ENCODE peak calls at places on chromosome 15, in seven cellular contexts. D is HTR-8/SVneo, C is heart right ventricle, Z is SIG-M5, H is tibial artery, L is T-helper 2 cell, A is WERI-Rb-1. Q is an unnamed sample.

GRCh38 chr15:45618813-45619212 is 16.0 kb upstream of the SQOR start:
- DNase-seq in D (no peak), C (no peak), Z (no peak), H (no peak), L (no peak), A (no peak), Q (no peak)

GRCh38 chr15:77642019-77642418 is 9.3 kb upstream of the LINGO1 start:
- DNase-seq in D (no peak), C (no peak), Z (no peak), H (no peak), L (no peak), A (no peak), Q (no peak)

GRCh38 chr15:29102911-29103824 is 166.5 kb downstream of the NSMCE3 start:
- DNase-seq in D (no peak), C (peak; percentile 48), Z (no peak), H (no peak), L (no peak), A (no peak), Q (no peak)

GRCh38 chr15:68295430-68295829 is 17.9 kb downstream of the FEM1B start:
- DNase-seq in D (no peak), C (no peak), Z (no peak), H (no peak), L (no peak), A (no peak), Q (no peak)

GRCh38 chr15:74776851-74777768 is 4.8 kb upstream of the CSK start:
- DNase-seq in D (no peak), C (no peak), Z (no peak), H (no peak), L (no peak), A (no peak), Q (no peak)

GRCh38 chr15:91055548-91056331 is 33.3 kb upstream of the VPS33B start:
- DNase-seq in D (peak; percentile 70), C (peak; percentile 15), Z (no peak), H (no peak), L (no peak), A (peak; percentile 74), Q (peak; percentile 61)

GRCh38 chr15:100211855-100212850 is 129.6 kb downstream of the ADAMTS17 start:
- DNase-seq in D (no peak), C (no peak), Z (no peak), H (peak; percentile 34), L (no peak), A (no peak), Q (no peak)

GRCh38 chr15:99110093-99110492 is 5.2 kb downstream of the SYNM start:
- DNase-seq in D (no peak), C (no peak), Z (no peak), H (no peak), L (no peak), A (no peak), Q (no peak)

GRCh38 chr15:52653451-52653964 is 25.7 kb downstream of the ATOSA start:
- DNase-seq in D (peak; percentile 32), C (no peak), Z (no peak), H (no peak), L (no peak), A (no peak), Q (no peak)

GRCh38 chr15:60720493-60721231 is 241.7 kb upstream of the ICE2 start:
- DNase-seq in D (no peak), C (no peak), Z (no peak), H (no peak), L (peak; percentile 58), A (no peak), Q (no peak)

GRCh38 chr15:65758242-65758641 is 33.9 kb downstream of the DENND4A start:
- DNase-seq in D (no peak), C (no peak), Z (no peak), H (no peak), L (no peak), A (no peak), Q (no peak)

GRCh38 chr15:91469627-91470567 is 369.8 kb downstream of the SV2B start:
- DNase-seq in D (no peak), C (no peak), Z (no peak), H (no peak), L (peak; percentile 19), A (no peak), Q (no peak)

GRCh38 chr15:57552678-57553334 is 38.9 kb upstream of the MYZAP start:
- DNase-seq in D (no peak), C (no peak), Z (no peak), H (no peak), L (no peak), A (no peak), Q (no peak)

GRCh38 chr15:100114100-100114499 is 227.7 kb downstream of the ADAMTS17 start:
- DNase-seq in D (peak; percentile 49), C (peak; percentile 50), Z (no peak), H (peak; percentile 90), L (no peak), A (no peak), Q (peak; percentile 92)

GRCh38 chr15:97867870-97868269 is 92.6 kb upstream of the ARRDC4 start:
- DNase-seq in D (no peak), C (no peak), Z (no peak), H (no peak), L (no peak), A (no peak), Q (no peak)

GRCh38 chr15:63973212-63974009 is 72.9 kb downstream of the DAPK2 start:
- DNase-seq in D (no peak), C (no peak), Z (no peak), H (no peak), L (no peak), A (no peak), Q (peak; percentile 16)

GRCh38 chr15:55764398-55764797 is 21.4 kb upstream of the PRTG start:
- DNase-seq in D (no peak), C (no peak), Z (no peak), H (no peak), L (no peak), A (no peak), Q (no peak)

GRCh38 chr15:49490963-49491362 is 67.9 kb downstream of the FGF7 start:
- DNase-seq in D (no peak), C (no peak), Z (no peak), H (no peak), L (no peak), A (no peak), Q (no peak)

GRCh38 chr15:69253156-69253555 is 45.6 kb upstream of the PAQR5 start:
- DNase-seq in D (peak; percentile 60), C (peak; percentile 12), Z (no peak), H (no peak), L (no peak), A (no peak), Q (no peak)

GRCh38 chr15:58165661-58166060 is 27.5 kb downstream of the AQP9 start:
- DNase-seq in D (no peak), C (peak; percentile 34), Z (no peak), H (no peak), L (no peak), A (no peak), Q (no peak)

GRCh38 chr15:73727330-73728018 is 25.7 kb downstream of the INSYN1 start:
- DNase-seq in D (no peak), C (no peak), Z (no peak), H (no peak), L (no peak), A (no peak), Q (no peak)

GRCh38 chr15:43299411-43299810 is 31.0 kb downstream of the LCMT2 start:
- DNase-seq in D (no peak), C (no peak), Z (no peak), H (no peak), L (no peak), A (no peak), Q (no peak)

GRCh38 chr15:87916208-87916607 is 340.3 kb downstream of the NTRK3 start:
- DNase-seq in D (no peak), C (no peak), Z (no peak), H (no peak), L (no peak), A (no peak), Q (no peak)

GRCh38 chr15:58669108-58669507 is 80.4 kb downstream of the ADAM10 start:
- DNase-seq in D (no peak), C (no peak), Z (no peak), H (no peak), L (no peak), A (no peak), Q (no peak)

GRCh38 chr15:95247068-95247984 is 1016.0 kb downstream of the MCTP2 start:
- DNase-seq in D (peak; percentile 73), C (no peak), Z (no peak), H (no peak), L (no peak), A (no peak), Q (no peak)

GRCh38 chr15:65373163-65373651 is 4.6 kb downstream of the IGDCC3 start:
- DNase-seq in D (no peak), C (no peak), Z (no peak), H (peak; percentile 32), L (no peak), A (peak; percentile 67), Q (no peak)

GRCh38 chr15:65339926-65340325 is 35.4 kb downstream of the RNU5B-1 start:
- DNase-seq in D (no peak), C (no peak), Z (no peak), H (no peak), L (no peak), A (peak; percentile 63), Q (no peak)

GRCh38 chr15:73870700-73871408 is 2.5 kb upstream of the TBC1D21 start:
- DNase-seq in D (no peak), C (peak; percentile 80), Z (no peak), H (no peak), L (no peak), A (no peak), Q (peak; percentile 79)

GRCh38 chr15:99454941-99455795 is 110.6 kb upstream of the MEF2A start:
- DNase-seq in D (peak; percentile 90), C (peak; percentile 89), Z (no peak), H (peak; percentile 96), L (no peak), A (peak; percentile 75), Q (peak; percentile 98)

GRCh38 chr15:99683000-99683670 is 50.1 kb downstream of the LYSMD4 start:
- DNase-seq in D (no peak), C (no peak), Z (no peak), H (no peak), L (no peak), A (no peak), Q (no peak)

GRCh38 chr15:95604634-95605036 is 725.9 kb upstream of the NR2F2 start:
- DNase-seq in D (no peak), C (no peak), Z (no peak), H (no peak), L (no peak), A (no peak), Q (no peak)

GRCh38 chr15:67196672-67197363 is 57.6 kb downstream of the AAGAB start:
- DNase-seq in D (peak; percentile 43), C (no peak), Z (no peak), H (no peak), L (no peak), A (no peak), Q (no peak)

GRCh38 chr15:39942101-39942752 is 8.3 kb downstream of the EIF2AK4 start:
- DNase-seq in D (no peak), C (no peak), Z (no peak), H (no peak), L (no peak), A (no peak), Q (no peak)

Q was measured in right atrium auricular region.